ENCODE peak calls at places on chromosome 16, in seven cellular contexts. B is neuronal stem cell, R is GM12891, G is HS-5, P is HEK293T, E is fibroblast of lung, J is MCF 10A. K is an unnamed sample.

GRCh38 chr16:56357765-56358322 is 67.5 kb downstream of the AMFR start:
- DNase-seq in E (no peak), P (no peak), J (no peak), B (no peak), G (no peak), R (no peak), K (no peak)

GRCh38 chr16:66660422-66661209 is 35.9 kb downstream of the CMTM4 start:
- DNase-seq in R (no peak), E (peak; percentile 74), B (peak; percentile 29), P (peak; percentile 67), G (peak; percentile 82), J (peak; percentile 74), K (no peak)

GRCh38 chr16:456891-457483 is 31.5 kb downstream of the RAB11FIP3 start:
- DNase-seq in R (no peak), E (peak; percentile 54), G (no peak), P (no peak), J (no peak), B (no peak), K (no peak)

GRCh38 chr16:87620201-87620495 is 17.8 kb downstream of the JPH3 start:
- DNase-seq in R (no peak), P (no peak), E (no peak), J (no peak), G (no peak), B (no peak), K (no peak)

GRCh38 chr16:20850981-20851380 is 44.7 kb downstream of the REXO5 start:
- DNase-seq in E (no peak), R (no peak), J (no peak), B (no peak), G (no peak), P (no peak), K (no peak)

GRCh38 chr16:73096510-73096909 is 48.6 kb upstream of the ZFHX3 start:
- DNase-seq in R (no peak), B (no peak), G (no peak), J (no peak), E (no peak), P (no peak), K (no peak)

GRCh38 chr16:66007717-66008116 is 358.8 kb upstream of the CDH5 start:
- DNase-seq in E (peak; percentile 80), J (peak; percentile 42), R (no peak), G (peak; percentile 68), B (no peak), P (no peak), K (peak; percentile 58)

GRCh38 chr16:86965331-86965730 is 351.9 kb downstream of the C16orf95 start:
- DNase-seq in J (no peak), B (no peak), P (no peak), R (no peak), G (no peak), E (no peak), K (no peak)

GRCh38 chr16:67922740-67923139 is 8.9 kb downstream of the CTRL start:
- DNase-seq in E (no peak), J (no peak), B (no peak), P (no peak), R (no peak), G (no peak), K (no peak)

GRCh38 chr16:30032083-30032819 is 1.2 kb upstream of the TLCD3B start:
- DNase-seq in E (peak; percentile 70), B (peak; percentile 86), J (peak; percentile 72), G (no peak), P (peak; percentile 89), R (no peak), K (no peak)

GRCh38 chr16:74738134-74738541 is 36.5 kb downstream of the FA2H start:
- DNase-seq in E (no peak), G (no peak), P (no peak), R (no peak), J (peak; percentile 49), B (no peak), K (no peak)

GRCh38 chr16:30866031-30866430 is 27.8 kb downstream of the BCL7C start:
- DNase-seq in E (no peak), G (no peak), J (no peak), R (no peak), P (no peak), B (no peak), K (no peak)

GRCh38 chr16:68901910-68902309 is 58.6 kb downstream of the TANGO6 start:
- DNase-seq in P (no peak), G (peak; percentile 31), B (no peak), J (peak; percentile 13), E (peak; percentile 67), R (no peak), K (peak; percentile 46)

GRCh38 chr16:86951831-86952598 is 365.2 kb downstream of the C16orf95 start:
- DNase-seq in J (peak; percentile 96), B (no peak), P (no peak), E (peak; percentile 98), R (no peak), G (peak; percentile 88), K (peak; percentile 93)

GRCh38 chr16:88945473-88945872 is 31.5 kb downstream of the CBFA2T3 start:
- DNase-seq in R (no peak), B (no peak), J (no peak), P (no peak), G (no peak), E (no peak), K (no peak)

GRCh38 chr16:8959921-8960787 is 3.6 kb downstream of the USP7 start:
- DNase-seq in G (no peak), P (no peak), E (peak; percentile 29), B (no peak), J (no peak), R (no peak), K (no peak)

GRCh38 chr16:621526-622105 is 9.2 kb upstream of the WFIKKN1 start:
- DNase-seq in G (no peak), B (no peak), J (peak; percentile 42), P (no peak), E (no peak), R (no peak), K (no peak)

GRCh38 chr16:58348986-58349385 is 43.3 kb upstream of the GINS3 start:
- DNase-seq in R (no peak), E (no peak), P (no peak), J (no peak), B (no peak), G (no peak), K (no peak)

GRCh38 chr16:12459993-12460392 is 343.7 kb downstream of the CPPED1 start:
- DNase-seq in J (no peak), G (no peak), P (no peak), B (no peak), R (no peak), E (no peak), K (no peak)

GRCh38 chr16:10641953-10642949 is 52.5 kb downstream of the TEKT5 start:
- DNase-seq in G (no peak), P (no peak), E (no peak), R (no peak), J (no peak), B (peak; percentile 32), K (no peak)

GRCh38 chr16:56611281-56611833 is 3.0 kb downstream of the MT2A start:
- DNase-seq in J (peak; percentile 52), G (no peak), P (no peak), R (no peak), E (peak; percentile 74), B (no peak), K (no peak)

GRCh38 chr16:54282923-54283734 is 3.5 kb downstream of the IRX3 start:
- DNase-seq in B (peak; percentile 21), E (no peak), G (no peak), P (no peak), R (no peak), J (peak; percentile 18), K (no peak)

GRCh38 chr16:68264128-68265077 is at the start of gene SLC7A6:
- DNase-seq in B (peak; percentile 75), P (peak; percentile 79), E (peak; percentile 64), J (peak; percentile 60), G (no peak), R (peak; percentile 88), K (no peak)

GRCh38 chr16:70159355-70160348 is 13.9 kb upstream of the CLEC18C start:
- DNase-seq in B (no peak), E (peak; percentile 45), R (no peak), P (peak; percentile 5), G (no peak), J (no peak), K (no peak)

GRCh38 chr16:2278956-2279800 is 11.3 kb upstream of the RNPS1 start:
- DNase-seq in B (no peak), R (no peak), J (no peak), E (no peak), G (no peak), P (no peak), K (no peak)

GRCh38 chr16:69328854-69329316 is 1.5 kb downstream of the PDF start:
- DNase-seq in P (no peak), G (no peak), E (peak; percentile 44), J (peak; percentile 70), R (no peak), B (no peak), K (no peak)

GRCh38 chr16:68361485-68361884 is 50.7 kb downstream of the PRMT7 start:
- DNase-seq in J (no peak), G (no peak), E (no peak), B (no peak), R (no peak), P (no peak), K (no peak)

GRCh38 chr16:61820398-61820797 is 215.8 kb downstream of the CDH8 start:
- DNase-seq in J (no peak), B (no peak), P (no peak), E (no peak), G (peak; percentile 32), R (no peak), K (no peak)

GRCh38 chr16:5490499-5490898 is 392.9 kb upstream of the EEF2KMT start:
- DNase-seq in R (peak; percentile 22), B (peak; percentile 61), P (peak; percentile 69), E (no peak), J (no peak), G (no peak), K (no peak)

K was measured in AG04449.